ENCODE peak calls at places on chromosomes 2 and 18, in six cellular contexts. S is A549, G is HCT116, K is K562, A is SK-N-SH, F is GM23338. X is an unnamed sample.

GRCh38 chr18:23556145-23556780 is 30.0 kb downstream of the NPC1 start:
- DNase-seq in S (no peak), G (no peak), K (no peak), A (no peak), F (no peak), X (no peak)

GRCh38 chr2:69022548-69022947 is 9.6 kb downstream of the ANTXR1 start:
- DNase-seq in S (no peak), G (no peak), K (no peak), A (no peak), F (no peak), X (no peak)

GRCh38 chr18:69659142-69659651 is 258.5 kb downstream of the DOK6 start:
- DNase-seq in S (no peak), G (no peak), K (no peak), A (peak), F (no peak), X (no peak)

GRCh38 chr2:240782221-240782885 is 37.7 kb downstream of the KIF1A start:
- DNase-seq in S (no peak), G (no peak), K (peak), A (no peak), F (no peak), X (no peak)

GRCh38 chr18:49094136-49094535 is 143.4 kb upstream of the SMAD7 start:
- DNase-seq in S (no peak), G (no peak), K (no peak), A (no peak), F (no peak), X (no peak)

GRCh38 chr2:110860620-110861019 is 128.2 kb downstream of the ACOXL start:
- DNase-seq in S (no peak), G (no peak), K (no peak), A (no peak), F (no peak), X (no peak)

GRCh38 chr2:21381421-21381820 is 257.7 kb downstream of the TDRD15 start:
- DNase-seq in S (no peak), G (no peak), K (no peak), A (no peak), F (no peak), X (no peak)

GRCh38 chr2:529425-529824 is 147.8 kb downstream of the TMEM18 start:
- DNase-seq in S (no peak), G (peak), K (peak), A (peak), F (peak), X (peak)

GRCh38 chr2:40103163-40103562 is 324.1 kb upstream of the THUMPD2 start:
- DNase-seq in S (no peak), G (no peak), K (no peak), A (no peak), F (peak), X (no peak)

GRCh38 chr2:237631801-237632585 is 4.6 kb downstream of the LRRFIP1 start:
- DNase-seq in S (no peak), G (no peak), K (no peak), A (no peak), F (no peak), X (no peak)

GRCh38 chr2:23589220-23589647 is 204.3 kb downstream of the KLHL29 start:
- DNase-seq in S (no peak), G (no peak), K (no peak), A (no peak), F (no peak), X (no peak)

GRCh38 chr2:12796617-12797016 is 79.9 kb downstream of the TRIB2 start:
- DNase-seq in S (no peak), G (no peak), K (no peak), A (no peak), F (no peak), X (no peak)

GRCh38 chr2:98936133-98936916 is at the start of gene CRACDL:
- DNase-seq in S (no peak), G (no peak), K (no peak), A (peak), F (peak), X (peak)

GRCh38 chr2:64654993-64655666 is 1.4 kb upstream of the SERTAD2 start:
- DNase-seq in S (peak), G (no peak), K (no peak), A (no peak), F (no peak), X (no peak)

GRCh38 chr2:236712304-236712703 is 142.7 kb downstream of the ACKR3 start:
- DNase-seq in S (no peak), G (no peak), K (no peak), A (no peak), F (no peak), X (no peak)

GRCh38 chr2:142824756-142825155 is 52.7 kb upstream of the KYNU start:
- DNase-seq in S (no peak), G (no peak), K (no peak), A (no peak), F (no peak), X (no peak)

GRCh38 chr2:240462073-240462703 is 26.7 kb downstream of the GPC1 start:
- DNase-seq in S (no peak), G (no peak), K (no peak), A (no peak), F (no peak), X (no peak)

GRCh38 chr2:206936006-206936405 is 3.3 kb upstream of the CPO start:
- DNase-seq in S (no peak), G (no peak), K (no peak), A (no peak), F (no peak), X (no peak)

GRCh38 chr2:178306351-178307073 is 112.2 kb downstream of the OSBPL6 start:
- DNase-seq in S (peak), G (peak), K (peak), A (peak), F (peak), X (peak)

GRCh38 chr18:34322365-34323289 is 97.9 kb upstream of the NOL4 start:
- DNase-seq in S (no peak), G (peak), K (no peak), A (peak), F (peak), X (peak)

GRCh38 chr18:62420151-62420512 is 95.0 kb downstream of the TNFRSF11A start:
- DNase-seq in S (no peak), G (no peak), K (peak), A (no peak), F (no peak), X (peak)

GRCh38 chr2:65804777-65805176 is 372.4 kb upstream of the SPRED2 start:
- DNase-seq in S (no peak), G (no peak), K (no peak), A (no peak), F (no peak), X (no peak)

GRCh38 chr2:105789745-105790466 is 45.2 kb downstream of the NCK2 start:
- DNase-seq in S (no peak), G (no peak), K (no peak), A (no peak), F (no peak), X (no peak)

GRCh38 chr2:143575340-143575739 is 446.1 kb downstream of the ARHGAP15 start:
- DNase-seq in S (no peak), G (peak), K (peak), A (no peak), F (peak), X (no peak)

GRCh38 chr2:136327162-136327852 is 209.4 kb upstream of the CXCR4 start:
- DNase-seq in S (no peak), G (no peak), K (peak), A (peak), F (no peak), X (no peak)

GRCh38 chr18:73456643-73457042 is 588.9 kb upstream of the NETO1 start:
- DNase-seq in S (no peak), G (no peak), K (no peak), A (no peak), F (no peak), X (no peak)

GRCh38 chr2:35199298-35199697 is 1156.3 kb upstream of the CRIM1 start:
- DNase-seq in S (no peak), G (no peak), K (no peak), A (no peak), F (peak), X (no peak)

GRCh38 chr2:109472331-109473005 is 141.3 kb downstream of the SEPTIN10 start:
- DNase-seq in S (no peak), G (no peak), K (no peak), A (peak), F (no peak), X (no peak)

GRCh38 chr18:22872894-22873537 is 60.1 kb upstream of the RBBP8 start:
- DNase-seq in S (peak), G (no peak), K (no peak), A (no peak), F (no peak), X (no peak)

GRCh38 chr2:187577310-187577709 is 23.1 kb upstream of the TFPI start:
- DNase-seq in S (no peak), G (peak), K (no peak), A (no peak), F (peak), X (no peak)

GRCh38 chr2:101307503-101307902 is 998 bp downstream of the RNF149 start:
- DNase-seq in S (no peak), G (no peak), K (no peak), A (no peak), F (no peak), X (no peak)

GRCh38 chr2:212226114-212226513 is 312.5 kb downstream of the ERBB4 start:
- DNase-seq in S (no peak), G (no peak), K (no peak), A (no peak), F (no peak), X (no peak)

GRCh38 chr2:212227755-212228154 is 310.8 kb downstream of the ERBB4 start:
- DNase-seq in S (no peak), G (peak), K (no peak), A (no peak), F (peak), X (no peak)

DNA sequence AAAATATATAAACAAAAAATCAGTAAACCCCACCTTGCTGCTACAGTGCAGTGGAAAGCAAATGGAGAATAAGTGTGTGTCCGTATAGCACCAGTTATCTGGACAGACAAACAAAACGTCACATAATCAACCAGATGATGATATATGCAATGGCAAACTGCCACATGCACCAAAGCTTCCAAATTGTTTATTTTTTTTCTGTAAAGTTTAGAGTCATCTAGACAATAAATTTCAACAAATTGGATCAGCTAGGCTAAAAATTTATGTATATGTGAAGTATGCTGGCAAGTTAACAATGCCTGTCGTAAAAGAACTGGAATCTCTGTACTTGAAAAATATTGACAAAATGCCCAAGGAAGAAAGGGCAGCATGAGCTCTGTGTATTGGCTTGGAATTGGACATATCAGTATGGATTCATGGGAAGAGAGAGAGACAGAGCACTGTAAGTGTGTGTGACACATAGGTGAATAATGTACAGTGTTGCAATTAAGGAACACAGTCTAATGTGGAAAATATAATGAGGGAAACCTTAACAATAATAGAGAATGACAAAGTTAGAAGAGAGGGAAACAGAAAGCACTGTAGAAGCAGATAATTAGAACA is 309.9 kb downstream of the ERBB4 start:
- DNase-seq in S (no peak), G (no peak), K (no peak), A (no peak), F (no peak), X (no peak)
- TF ChIP-seq REST in S (no peak), G (no peak), K (no peak), A (no peak), F (no peak), X (no peak)

DNA sequence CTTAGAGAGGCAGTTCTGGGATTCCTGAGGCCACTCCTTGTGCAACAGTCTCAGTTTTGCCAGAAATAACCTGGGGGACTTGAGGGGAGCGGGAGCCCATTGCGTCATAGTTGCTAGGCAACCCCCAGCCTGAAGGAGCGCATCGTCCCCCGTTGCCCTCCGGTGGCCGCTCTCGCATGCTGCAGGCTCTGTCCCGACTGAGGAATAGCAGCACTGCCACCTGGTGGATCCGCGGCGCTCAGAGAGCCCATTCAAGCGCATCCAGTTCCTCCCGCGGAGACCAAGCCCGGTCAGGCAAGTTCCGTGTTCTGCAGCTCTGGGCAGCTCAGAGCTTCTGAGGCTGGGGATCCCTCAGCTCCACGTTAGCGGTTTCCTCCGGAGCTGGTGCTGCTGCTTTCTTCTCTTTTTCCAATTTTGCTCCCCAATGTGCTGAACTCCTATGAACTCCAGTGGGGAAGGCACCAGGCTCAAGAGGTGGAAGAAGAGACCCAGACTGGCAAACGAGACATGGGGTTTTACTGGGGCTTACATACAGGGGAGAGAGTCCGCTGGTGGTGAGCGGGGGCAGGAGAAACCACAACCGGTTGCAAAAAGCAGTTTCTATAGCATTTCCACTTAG is 15.1 kb downstream of the SLC4A3 start:
- DNase-seq in S (peak), G (peak), K (peak), A (peak), F (peak), X (peak)
- TF ChIP-seq REST in S (no peak), G (no peak), K (peak), A (peak), F (no peak), X (no peak)

GRCh38 chr2:102310964-102311640 is at the start of gene IL1RL1:
- DNase-seq in S (no peak), G (no peak), K (no peak), A (no peak), F (no peak), X (no peak)

GRCh38 chr2:102313950-102314349 is 2.6 kb downstream of the IL1RL1 start:
- DNase-seq in S (no peak), G (no peak), K (no peak), A (no peak), F (no peak), X (no peak)

GRCh38 chr2:102315850-102316370 is 4.5 kb downstream of the IL1RL1 start:
- DNase-seq in S (no peak), G (no peak), K (no peak), A (no peak), F (no peak), X (no peak)

GRCh38 chr2:102317715-102318114 is 6.4 kb downstream of the IL1RL1 start:
- DNase-seq in S (no peak), G (no peak), K (no peak), A (no peak), F (no peak), X (no peak)

GRCh38 chr2:102313025-102313424 is 1.7 kb downstream of the IL1RL1 start:
- DNase-seq in S (no peak), G (no peak), K (no peak), A (no peak), F (no peak), X (no peak)
- TF ChIP-seq REST in S (no peak), G (no peak), K (no peak), A (no peak), F (no peak), X (no peak)

DNA sequence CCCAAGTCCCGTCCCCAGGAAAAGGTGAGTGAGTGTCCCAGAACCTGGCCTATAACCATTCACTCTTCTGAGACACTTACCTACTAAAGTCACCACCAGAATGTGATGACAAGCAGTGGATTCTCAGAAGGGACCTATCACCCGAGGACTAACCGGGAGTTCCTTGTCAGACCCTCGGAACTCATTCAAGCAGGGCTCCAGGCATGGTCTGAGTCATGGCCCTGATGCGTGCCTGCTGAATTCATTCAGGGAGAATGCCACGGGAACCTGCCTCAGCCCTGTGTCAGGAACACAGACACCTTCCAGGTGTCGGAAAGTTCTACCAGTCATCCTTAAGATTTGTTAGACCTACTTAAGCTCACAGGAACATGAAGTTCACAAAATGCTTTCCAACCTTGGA is 29.8 kb downstream of the ALPK2 start:
- DNase-seq in S (no peak), G (no peak), K (no peak), A (no peak), F (no peak), X (no peak)
- TF ChIP-seq REST in S (no peak), G (no peak), K (no peak), A (no peak), F (no peak), X (no peak)

GRCh38 chr18:3842844-3843243 is 392.9 kb downstream of the TGIF1 start:
- DNase-seq in S (no peak), G (no peak), K (no peak), A (no peak), F (no peak), X (no peak)
- TF ChIP-seq REST in S (no peak), G (no peak), K (no peak), A (no peak), F (no peak), X (no peak)

DNA sequence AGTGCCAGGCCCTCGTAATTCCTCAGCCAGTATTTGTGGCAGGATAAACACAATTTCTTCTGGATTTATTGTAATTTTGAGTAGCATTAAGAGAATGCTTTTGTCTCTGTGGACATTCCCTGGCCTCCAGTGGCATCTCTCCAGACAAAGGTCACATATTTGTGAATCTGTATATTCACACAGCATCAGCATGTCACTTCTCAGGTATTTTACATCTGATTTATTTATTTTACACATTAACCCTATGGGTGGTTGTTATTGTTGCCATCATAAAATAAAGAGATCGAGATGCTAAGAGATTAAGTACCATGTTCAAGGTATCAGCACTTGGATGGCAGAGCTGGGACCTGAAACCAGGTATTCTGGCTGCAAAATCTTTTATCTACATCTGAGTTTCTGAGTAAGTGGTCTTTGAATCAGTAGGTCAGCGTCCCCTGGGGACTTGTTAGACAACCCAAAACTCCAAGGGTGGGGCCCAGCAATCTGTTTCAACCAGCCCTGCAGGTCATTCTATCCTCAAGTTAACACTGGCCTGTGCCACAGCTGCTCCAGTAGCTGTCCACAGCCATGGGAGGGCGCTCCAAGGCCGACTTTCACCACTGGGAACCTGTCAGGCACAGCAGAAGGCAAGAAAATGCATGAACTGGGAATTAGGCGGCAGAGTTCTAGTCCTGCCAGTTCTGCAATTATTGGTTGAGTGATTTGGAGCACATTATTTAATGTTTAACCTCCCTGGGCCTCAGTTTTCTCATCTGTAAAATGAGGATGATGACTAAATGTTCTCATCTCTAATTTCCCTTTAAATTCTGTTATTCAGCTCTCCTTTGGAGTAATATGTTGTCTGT is 17.6 kb upstream of the MRPL33 start:
- DNase-seq in S (peak), G (peak), K (peak), A (peak), F (peak), X (peak)
- TF ChIP-seq REST in S (no peak), G (no peak), K (no peak), A (no peak), F (no peak), X (no peak)

GRCh38 chr2:60365556-60365955 is 187.9 kb downstream of the BCL11A start:
- DNase-seq in S (no peak), G (no peak), K (no peak), A (no peak), F (peak), X (no peak)
- TF ChIP-seq REST in S (no peak), G (no peak), K (no peak), A (no peak), F (no peak), X (no peak)